ENCODE peak calls at places on chromosomes 7 and 10, in nine cellular contexts. Y is HCT116, G is GM23248, R is OCI-LY7, I is PC-9, Q is PC-3, J is Karpas-422, S is hepatocyte, T is GM23338. H is an unnamed sample. For H3K9me2, the result is how much of the 10 kb centered on the place peaks cover.

GRCh38 chr7:47337531-47337930 is 244.4 kb downstream of the TNS3 start:
- DNase-seq in Y (no peak), G (peak), R (peak), Q (no peak), I (no peak), S (no peak), T (peak), J (peak), H (no peak)

GRCh38 chr7:79050592-79050991 is 402.9 kb downstream of the MAGI2 start:
- DNase-seq in J (no peak), Q (peak), I (peak), Y (no peak), S (peak), T (no peak), R (no peak), G (peak), H (no peak)

GRCh38 chr10:113987805-113988204 is 55.9 kb upstream of the ADRB1 start:
- DNase-seq in R (no peak), S (no peak), I (no peak), Q (peak), T (no peak), J (peak), G (peak), Y (no peak), H (no peak)

GRCh38 chr10:13930123-13930522 is 343.4 kb downstream of the PRPF18 start:
- DNase-seq in I (no peak), S (no peak), Y (no peak), J (no peak), T (no peak), G (no peak), Q (no peak), R (no peak), H (no peak)

GRCh38 chr7:49791089-49791741 is 17.8 kb downstream of the VWC2 start:
- DNase-seq in Y (no peak), T (peak), J (peak), I (no peak), S (peak), R (peak), G (no peak), Q (peak), H (peak)

GRCh38 chr7:45696476-45696875 is 122.3 kb downstream of the ADCY1 start:
- DNase-seq in G (no peak), I (no peak), Y (no peak), J (no peak), T (no peak), R (no peak), Q (no peak), S (no peak), H (no peak)

GRCh38 chr7:74365320-74366022 is 76.3 kb downstream of the CLIP2 start:
- DNase-seq in Y (peak), S (peak), T (peak), G (peak), J (peak), R (peak), Q (peak), I (no peak), H (peak)

GRCh38 chr7:102913846-102914245 is 1.0 kb downstream of the LRRC17 start:
- DNase-seq in I (no peak), Q (no peak), J (no peak), G (no peak), Y (no peak), R (no peak), T (no peak), S (no peak), H (no peak)

GRCh38 chr10:47261121-47261520 is 38.9 kb upstream of the GDF10 start:
- DNase-seq in Y (no peak), I (no peak), R (peak), T (no peak), J (peak), S (no peak), G (no peak), Q (no peak), H (no peak)

GRCh38 chr7:83276250-83276649 is 113.6 kb upstream of the PCLO start:
- DNase-seq in G (no peak), S (no peak), Q (no peak), J (no peak), R (no peak), I (no peak), Y (no peak), T (no peak), H (no peak)

GRCh38 chr7:490461-491291 is 29.0 kb downstream of the PDGFA start:
- DNase-seq in R (no peak), T (no peak), Q (no peak), G (no peak), I (no peak), S (no peak), J (no peak), Y (no peak), H (no peak)

GRCh38 chr7:17968791-17969715 is 28.8 kb upstream of the SNX13 start:
- DNase-seq in Y (no peak), R (no peak), Q (peak), S (no peak), I (no peak), G (no peak), T (no peak), J (no peak), H (no peak)

GRCh38 chr10:118669020-118669766 is 73.7 kb upstream of the PRLHR start:
- DNase-seq in J (peak), T (no peak), S (no peak), Y (no peak), R (no peak), I (no peak), G (peak), Q (no peak), H (peak)

GRCh38 chr7:78052112-78052511 is 253.5 kb downstream of the PHTF2 start:
- DNase-seq in T (peak), S (no peak), Q (no peak), Y (no peak), J (no peak), R (no peak), G (no peak), I (no peak), H (no peak)

GRCh38 chr7:91598791-91599190 is 281.7 kb downstream of the MTERF1 start:
- DNase-seq in T (no peak), S (no peak), J (no peak), R (no peak), Y (no peak), G (no peak), I (no peak), Q (no peak), H (no peak)

GRCh38 chr10:56507033-56507432 is 146.0 kb upstream of the ZWINT start:
- DNase-seq in T (no peak), Y (no peak), J (no peak), Q (no peak), R (no peak), I (no peak), G (no peak), S (no peak), H (no peak)

GRCh38 chr7:22962775-22963358 is 51.1 kb downstream of the HYCC1 start:
- DNase-seq in T (no peak), I (no peak), Q (no peak), J (no peak), R (no peak), Y (no peak), S (no peak), G (no peak), H (no peak)

GRCh38 chr7:70952311-70952710 is 179.6 kb upstream of the GALNT17 start:
- DNase-seq in I (no peak), G (no peak), R (no peak), S (no peak), Q (no peak), Y (no peak), J (no peak), T (no peak), H (no peak)

GRCh38 chr7:140697447-140698143 is 1.1 kb downstream of the NDUFB2 start:
- DNase-seq in G (peak), S (no peak), I (no peak), J (no peak), R (no peak), Q (no peak), T (no peak), Y (no peak), H (no peak)

GRCh38 chr7:151992375-151992774 is 33.1 kb upstream of the GALNT11 start:
- DNase-seq in Y (peak), Q (peak), T (peak), S (peak), G (peak), J (peak), I (peak), R (peak), H (peak)

GRCh38 chr7:38934536-38934935 is 25.5 kb upstream of the VPS41 start:
- DNase-seq in Q (peak), T (no peak), J (no peak), R (no peak), I (peak), S (no peak), Y (no peak), G (no peak), H (no peak)

GRCh38 chr10:91210435-91210834 is 10.0 kb upstream of the PCGF5 start:
- DNase-seq in R (peak), T (no peak), I (no peak), Y (no peak), S (peak), J (no peak), Q (no peak), G (no peak), H (peak)

GRCh38 chr7:132865766-132866531 is 215.9 kb downstream of the CHCHD3 start:
- DNase-seq in Q (peak), R (no peak), S (peak), I (no peak), G (peak), Y (no peak), T (no peak), J (no peak), H (no peak)

GRCh38 chr10:59332581-59332980 is 29.8 kb downstream of the FAM13C start:
- DNase-seq in Y (no peak), R (no peak), J (no peak), I (no peak), G (no peak), Q (no peak), T (no peak), S (no peak), H (no peak)

GRCh38 chr7:150924256-150924851 is 53.8 kb downstream of the KCNH2 start:
- DNase-seq in S (no peak), I (no peak), J (no peak), Q (no peak), R (no peak), Y (no peak), T (no peak), G (no peak), H (no peak)

GRCh38 chr10:92801978-92802872 is 46.1 kb upstream of the EXOC6 start:
- DNase-seq in Y (no peak), I (no peak), S (no peak), Q (no peak), T (peak), R (no peak), G (no peak), J (peak), H (no peak)

GRCh38 chr10:72087392-72087968 is 871 bp downstream of the SPOCK2 start:
- DNase-seq in Q (no peak), I (no peak), J (no peak), R (peak), Y (no peak), S (peak), G (no peak), T (peak), H (peak)

GRCh38 chr7:12369072-12369471 is 34.6 kb downstream of the VWDE start:
- DNase-seq in Y (no peak), I (no peak), J (no peak), R (no peak), S (no peak), T (no peak), G (no peak), Q (no peak), H (no peak)

GRCh38 chr7:1662767-1663166 is 7.3 kb upstream of the ELFN1 start:
- DNase-seq in Y (no peak), R (no peak), G (no peak), S (no peak), J (no peak), T (no peak), I (no peak), Q (no peak), H (peak)

GRCh38 chr10:12728569-12728968 is 272.9 kb downstream of the CCDC3 start:
- DNase-seq in T (no peak), I (no peak), Y (no peak), G (peak), J (no peak), R (no peak), S (no peak), Q (no peak), H (no peak)

GRCh38 chr10:79222186-79222585 is 125.1 kb upstream of the PPIF start:
- DNase-seq in S (no peak), T (no peak), G (no peak), I (no peak), Y (no peak), J (no peak), Q (no peak), R (no peak), H (no peak)

GRCh38 chr10:74078037-74078436 is 72.6 kb downstream of the AP3M1 start:
- DNase-seq in I (no peak), Y (no peak), S (no peak), Q (peak), G (peak), T (no peak), J (peak), R (peak), H (no peak)

DNA sequence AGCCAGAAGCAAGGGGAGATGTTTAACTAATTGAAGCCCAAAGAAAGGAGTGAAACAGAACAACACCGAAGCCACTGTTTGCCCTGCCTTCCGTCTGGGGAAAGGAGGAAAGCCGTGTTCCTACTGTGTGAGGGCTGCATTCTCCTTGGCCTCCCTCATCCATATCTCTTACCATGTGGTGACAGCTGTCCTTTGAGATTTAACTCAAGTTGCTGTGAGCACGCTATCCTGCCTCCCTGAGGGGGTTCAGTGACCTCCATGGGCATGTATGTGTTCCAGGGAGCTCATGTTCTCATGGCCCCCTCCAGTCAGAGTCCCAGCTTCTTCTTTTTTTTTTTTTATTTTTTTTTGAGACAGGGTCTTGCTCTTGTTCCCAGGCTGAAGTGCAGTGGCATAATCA is 26.2 kb upstream of the CRHR2 start:
- DNase-seq in G (no peak), R (no peak), J (no peak), Q (no peak), I (no peak), S (no peak), Y (no peak), T (no peak), H (no peak)
- H3K9me2 ChIP-seq in G (under half), R (under half), J (under half), Q (under half), I (under half), S (under half), Y (under half), T (under half), H (under half)

DNA sequence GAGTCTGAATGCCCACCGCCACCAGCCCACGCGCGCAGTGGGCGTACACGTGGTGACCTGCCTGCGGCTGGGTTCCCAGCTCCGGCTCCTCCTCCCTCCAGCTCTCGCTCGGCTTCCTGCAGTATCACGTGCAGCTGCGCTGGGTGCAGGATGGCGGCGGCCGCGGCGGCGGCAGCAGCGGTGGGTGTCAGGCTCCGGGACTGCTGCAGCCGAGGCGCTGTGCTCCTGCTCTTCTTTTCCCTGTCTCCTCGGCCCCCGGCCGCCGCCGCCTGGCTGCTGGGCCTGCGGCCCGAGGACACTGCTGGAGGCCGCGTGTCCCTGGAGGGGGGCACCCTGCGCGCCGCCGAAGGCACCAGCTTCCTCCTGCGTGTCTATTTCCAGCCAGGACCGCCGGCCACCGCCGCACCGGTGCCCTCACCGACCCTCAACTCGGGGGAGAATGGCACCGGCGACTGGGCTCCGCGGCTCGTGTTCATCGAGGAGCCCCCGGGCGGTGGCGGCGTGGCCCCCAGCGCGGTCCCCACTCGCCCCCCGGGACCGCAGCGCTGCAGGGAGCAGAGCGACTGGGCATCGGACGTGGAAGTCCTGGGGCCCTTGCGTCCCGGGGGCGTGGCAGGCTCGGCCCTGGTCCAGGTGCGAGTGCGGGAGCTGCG is at the start of gene CNNM1:
- DNase-seq in R (no peak), Y (no peak), S (peak), I (no peak), J (no peak), G (peak), T (peak), Q (peak), H (peak)
- H3K9me2 ChIP-seq in R (under half), Y (under half), S (under half), I (under half), J (under half), G (under half), T (under half), Q (under half), H (under half)

DNA sequence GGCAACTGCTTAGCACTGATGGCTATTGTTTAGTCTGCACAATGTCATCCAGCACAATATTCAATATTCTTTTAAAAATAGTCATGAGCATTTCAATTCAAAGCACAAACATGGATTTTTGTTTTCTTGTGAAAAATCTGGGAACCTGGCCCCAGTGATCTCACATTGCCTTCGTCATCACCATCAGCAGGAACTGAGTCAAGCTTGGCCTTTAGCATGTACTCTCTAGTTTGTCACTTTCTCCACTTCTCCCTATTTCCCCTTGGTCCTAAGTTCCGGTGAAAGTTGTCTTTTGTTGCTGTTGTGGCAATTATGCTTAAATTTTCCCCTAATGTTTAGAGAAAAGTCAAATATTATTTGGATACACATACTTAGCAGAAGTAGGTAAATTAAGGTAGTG is 252.9 kb upstream of the SORCS1 start:
- DNase-seq in Y (no peak), S (no peak), I (no peak), G (peak), R (no peak), Q (no peak), J (no peak), T (no peak), H (no peak)
- H3K9me2 ChIP-seq in Y (under half), S (under half), I (under half), G (under half), R (under half), Q (under half), J (under half), T (under half), H (under half)

GRCh38 chr10:117255835-117256460 is 15.0 kb downstream of the SLC18A2 start:
- DNase-seq in Y (no peak), S (no peak), T (no peak), J (no peak), I (no peak), Q (no peak), R (no peak), G (no peak), H (no peak)

GRCh38 chr10:117254774-117255735 is 14.1 kb downstream of the SLC18A2 start:
- DNase-seq in Y (no peak), T (no peak), R (no peak), Q (no peak), I (no peak), S (no peak), J (no peak), G (no peak), H (no peak)

GRCh38 chr10:117253908-117254307 is 13.0 kb downstream of the SLC18A2 start:
- DNase-seq in R (no peak), I (no peak), J (no peak), G (no peak), Q (no peak), S (no peak), Y (no peak), T (no peak), H (no peak)

GRCh38 chr10:117256910-117257309 is 16.0 kb downstream of the SLC18A2 start:
- DNase-seq in Q (no peak), T (no peak), I (no peak), S (no peak), J (no peak), Y (no peak), R (no peak), G (no peak), H (no peak)

GRCh38 chr10:117254338-117254737 is 13.4 kb downstream of the SLC18A2 start:
- DNase-seq in G (no peak), R (no peak), J (no peak), T (no peak), Y (no peak), S (no peak), Q (no peak), I (no peak), H (no peak)
- H3K9me2 ChIP-seq in G (under half), R (under half), J (under half), T (under half), Y (under half), S (under half), Q (under half), I (under half), H (under half)

DNA sequence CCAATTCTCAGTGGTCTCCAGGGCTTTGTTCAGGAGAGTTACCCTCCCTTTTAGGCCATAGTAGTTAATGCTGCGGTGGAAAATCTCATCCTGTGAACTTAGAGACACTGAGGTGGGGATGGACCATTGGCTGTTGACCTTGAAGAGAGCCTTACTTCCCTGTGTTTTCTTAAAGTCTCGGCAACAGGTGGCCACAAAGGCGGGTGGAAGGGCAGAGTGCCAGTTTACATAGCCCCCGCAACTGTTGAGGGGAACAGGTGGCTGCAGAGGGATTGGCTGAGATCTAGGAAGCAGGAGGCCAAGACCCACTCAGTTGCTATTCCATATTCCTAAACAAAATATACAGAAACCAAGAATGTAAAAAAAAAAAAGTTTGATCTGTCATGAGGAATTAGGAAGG is 160.6 kb downstream of the ST7 start:
- DNase-seq in J (peak), G (no peak), Q (no peak), S (no peak), R (no peak), I (no peak), Y (no peak), T (no peak), H (no peak)
- H3K9me2 ChIP-seq in J (under half), G (under half), Q (under half), S (under half), R (under half), I (under half), Y (under half), T (under half), H (under half)

GRCh38 chr10:3102721-3103410 is 35.5 kb downstream of the PFKP start:
- DNase-seq in Y (no peak), G (peak), J (no peak), T (no peak), I (no peak), S (no peak), R (no peak), Q (peak), H (no peak)
- H3K9me2 ChIP-seq in Y (under half), G (under half), J (under half), T (under half), I (under half), S (under half), R (under half), Q (under half), H (under half)

DNA sequence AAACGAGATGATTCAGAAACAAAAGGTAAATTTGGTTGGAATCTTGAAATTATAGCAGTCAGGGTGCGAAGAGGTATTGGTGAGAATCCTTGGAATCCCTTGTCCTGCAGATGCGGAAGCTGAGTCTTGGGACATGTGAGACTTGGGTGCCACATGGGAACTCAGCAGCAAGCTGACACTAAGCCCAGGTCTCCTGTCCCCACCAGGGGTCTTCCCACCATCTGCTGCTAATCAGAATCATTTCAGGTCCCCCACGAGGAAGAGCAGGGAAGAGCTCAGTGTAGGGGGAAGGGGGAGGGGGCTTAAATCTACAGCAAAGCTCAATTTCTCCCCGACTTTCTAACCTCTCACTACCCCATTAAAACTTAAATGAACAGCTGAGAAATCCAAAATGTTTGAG is 126.1 kb upstream of the BMPER start:
- DNase-seq in Y (no peak), J (no peak), I (no peak), R (no peak), G (no peak), S (no peak), T (no peak), Q (no peak), H (no peak)
- H3K9me2 ChIP-seq in Y (under half), J (under half), I (under half), R (under half), G (under half), S (under half), T (under half), Q (under half), H (under half)